ENCODE peak calls at places on chromosome 19, in seven cellular contexts. K is HCT116, X is heart left ventricle, A is AG08396, W is GM10248, L is substantia nigra, R is lung microvascular endothelial cell. V is an unnamed sample.

GRCh38 chr19:48061401-48062344 is 17.8 kb upstream of the CABP5 start:
- DNase-seq in K (no peak), W (no peak), L (no peak), A (no peak), X (no peak), R (no peak), V (peak; percentile 88)

GRCh38 chr19:7482584-7483439 is 6.0 kb downstream of the PEX11G start:
- DNase-seq in X (peak; percentile 58), K (peak; percentile 24), L (no peak), W (no peak), R (peak; percentile 30), A (no peak), V (peak; percentile 90)

GRCh38 chr19:1169921-1170885 is 3.9 kb downstream of the SBNO2 start:
- DNase-seq in L (no peak), K (no peak), X (peak; percentile 67), A (peak; percentile 58), W (no peak), R (no peak), V (no peak)

GRCh38 chr19:17332677-17333581 is 1.7 kb downstream of the ANO8 start:
- DNase-seq in X (no peak), L (no peak), W (no peak), K (peak; percentile 96), A (peak; percentile 43), R (peak; percentile 50), V (peak; percentile 94)

GRCh38 chr19:15248106-15248505 is 15.9 kb upstream of the EPHX3 start:
- DNase-seq in K (no peak), L (no peak), A (no peak), X (no peak), W (no peak), R (no peak), V (no peak)

GRCh38 chr19:18606281-18607221 is at the start of gene CRLF1:
- DNase-seq in L (no peak), A (peak; percentile 47), X (no peak), R (no peak), K (no peak), W (no peak), V (no peak)

GRCh38 chr19:3375221-3376088 is 9.1 kb downstream of the NFIC start:
- DNase-seq in K (no peak), X (peak; percentile 95), W (no peak), A (peak; percentile 75), L (peak; percentile 72), R (peak; percentile 74), V (no peak)

GRCh38 chr19:10701955-10702307 is 692 bp downstream of the QTRT1 start:
- DNase-seq in L (no peak), A (no peak), R (no peak), K (no peak), X (no peak), W (peak; percentile 63), V (peak; percentile 77)

GRCh38 chr19:13102666-13103584 is at the start of gene LYL1:
- DNase-seq in W (peak; percentile 81), A (peak; percentile 82), R (peak; percentile 94), X (peak; percentile 93), K (no peak), L (no peak), V (peak; percentile 89)

GRCh38 chr19:55474269-55475265 is 1.9 kb upstream of the ZNF628 start:
- DNase-seq in X (no peak), K (no peak), W (no peak), A (no peak), L (no peak), R (no peak), V (peak; percentile 21)

GRCh38 chr19:1245884-1246816 is 2.2 kb upstream of the MIDN start:
- DNase-seq in R (no peak), A (no peak), W (no peak), K (no peak), L (no peak), X (peak; percentile 95), V (no peak)

GRCh38 chr19:8320564-8321066 is 560 bp downstream of the NDUFA7 start:
- DNase-seq in L (no peak), R (peak; percentile 25), X (peak; percentile 30), A (no peak), K (no peak), W (no peak), V (peak; percentile 61)

GRCh38 chr19:55368701-55369563 is 1.3 kb downstream of the IL11 start:
- DNase-seq in X (peak; percentile 54), A (peak; percentile 89), W (no peak), K (no peak), L (no peak), R (no peak), V (peak; percentile 65)

GRCh38 chr19:56091066-56091490 is 30.0 kb downstream of the ZNF787 start:
- DNase-seq in W (no peak), L (no peak), X (no peak), A (peak; percentile 73), R (no peak), K (no peak), V (no peak)

GRCh38 chr19:8212212-8212611 is 3.0 kb downstream of the CERS4 start:
- DNase-seq in K (no peak), L (no peak), R (no peak), A (no peak), W (no peak), X (no peak), V (no peak)

GRCh38 chr19:18437481-18438330 is at the start of gene ISYNA1:
- DNase-seq in A (peak; percentile 70), W (peak; percentile 72), L (no peak), K (no peak), R (peak; percentile 47), X (peak; percentile 59), V (peak; percentile 75)

GRCh38 chr19:41706741-41707501 is 1.5 kb upstream of the CEACAM5 start:
- DNase-seq in R (peak; percentile 40), W (peak; percentile 86), K (peak; percentile 69), L (no peak), X (peak; percentile 42), A (peak; percentile 58), V (peak; percentile 81)

GRCh38 chr19:16737909-16738308 is 18.3 kb downstream of the NWD1 start:
- DNase-seq in L (no peak), A (no peak), R (no peak), X (no peak), W (no peak), K (no peak), V (no peak)

GRCh38 chr19:31610036-31610435 is 260.8 kb upstream of the TSHZ3 start:
- DNase-seq in R (no peak), A (no peak), W (no peak), L (no peak), K (no peak), X (no peak), V (no peak)

V was measured in mesendoderm.